ENCODE peak calls at places on chromosomes 7 and 10, in ten cellular contexts. M is NCI-H446; W is smooth muscle cell of the brain vasculature; U is lung; H is astrocyte of the cerebellum; A is B cell; V is activated naive CD8-positive, alpha-beta T cell treated with anti-CD3 and anti-CD28 coated beads, Interleukin-2, amount 10 ng/mL, durations not matched to agents 7 days and 5 days; R is stimulated activated CD4-positive, alpha-beta T cell treated with anti-CD3 and anti-CD28 coated beads, Interleukin-1b, Interleukin-23, amount 100 ng/mL, for 24 hours; N is neural progenitor cell; D is D721Med. Q is an unnamed sample.

GRCh38 chr7:105268511-105269392 is 120.0 kb downstream of the SRPK2 start:
- DNase-seq in U (no peak), W (peak), H (peak), D (no peak), R (no peak), N (no peak), A (peak), V (no peak), M (peak), Q (no peak)

GRCh38 chr10:44984671-44985101 is 6.1 kb upstream of the DEPP1 start:
- DNase-seq in V (no peak), M (no peak), W (no peak), U (no peak), R (no peak), A (no peak), N (no peak), H (no peak), D (no peak), Q (no peak)

GRCh38 chr10:77305650-77306632 is 331.7 kb downstream of the KCNMA1 start:
- DNase-seq in A (no peak), M (no peak), D (no peak), H (no peak), R (no peak), N (no peak), W (no peak), V (no peak), U (no peak), Q (no peak)

GRCh38 chr10:12055722-12056121 is 13.0 kb upstream of the DHTKD1 start:
- DNase-seq in A (no peak), M (no peak), H (no peak), W (no peak), N (no peak), R (no peak), U (no peak), V (no peak), D (no peak), Q (no peak)

GRCh38 chr7:75534727-75535307 is 42.7 kb downstream of the SPDYE5 start:
- DNase-seq in H (no peak), R (no peak), M (no peak), D (no peak), A (no peak), U (no peak), W (no peak), N (no peak), V (no peak), Q (no peak)

GRCh38 chr7:36651404-36651803 is 72.9 kb downstream of the AOAH start:
- DNase-seq in U (no peak), D (no peak), V (no peak), W (no peak), R (no peak), H (peak), A (no peak), M (no peak), N (no peak), Q (no peak)

GRCh38 chr7:77351539-77352004 is 64.6 kb downstream of the GSAP start:
- DNase-seq in V (peak), W (no peak), H (no peak), N (no peak), U (no peak), D (no peak), R (no peak), M (no peak), A (peak), Q (no peak)

GRCh38 chr7:95476904-95477594 is 8.7 kb upstream of the ASB4 start:
- DNase-seq in D (no peak), A (peak), U (peak), R (no peak), H (peak), N (peak), W (peak), M (peak), V (no peak), Q (peak)

GRCh38 chr7:130902755-130903357 is 168.8 kb upstream of the KLF14 start:
- DNase-seq in N (no peak), U (no peak), A (no peak), V (no peak), M (no peak), W (no peak), D (no peak), R (no peak), H (no peak), Q (no peak)

GRCh38 chr10:126956712-126957108 is 51.5 kb downstream of the DOCK1 start:
- DNase-seq in A (no peak), R (no peak), M (no peak), W (no peak), H (no peak), V (no peak), U (no peak), N (no peak), D (no peak), Q (no peak)

GRCh38 chr7:128932862-128933821 is 4.6 kb upstream of the IRF5 start:
- DNase-seq in A (peak), W (no peak), U (no peak), N (no peak), V (peak), D (no peak), H (no peak), M (no peak), R (peak), Q (no peak)

GRCh38 chr10:22372298-22372697 is 27.0 kb downstream of the SPAG6 start:
- DNase-seq in W (no peak), H (no peak), V (no peak), A (no peak), R (no peak), N (no peak), M (no peak), D (no peak), U (no peak), Q (no peak)

GRCh38 chr10:86391986-86392722 is 25.6 kb upstream of the GRID1 start:
- DNase-seq in V (no peak), R (no peak), D (no peak), M (no peak), A (no peak), U (no peak), N (no peak), H (no peak), W (no peak), Q (no peak)

GRCh38 chr7:114922652-114923402 is 933 bp downstream of the MDFIC start:
- DNase-seq in H (no peak), W (no peak), M (no peak), U (peak), D (no peak), N (peak), R (peak), V (peak), A (peak), Q (no peak)

GRCh38 chr7:22895491-22895890 is 72.8 kb upstream of the TOMM7 start:
- DNase-seq in U (no peak), R (no peak), H (no peak), M (no peak), A (no peak), N (no peak), D (no peak), V (no peak), W (no peak), Q (no peak)

GRCh38 chr7:158161194-158161593 is 426.4 kb downstream of the PTPRN2 start:
- DNase-seq in A (no peak), D (no peak), W (no peak), U (no peak), H (no peak), R (no peak), M (no peak), N (no peak), V (no peak), Q (no peak)

GRCh38 chr7:44321796-44322195 is 3.6 kb downstream of the CAMK2B start:
- DNase-seq in W (no peak), D (no peak), M (no peak), H (no peak), N (no peak), U (no peak), A (no peak), V (no peak), R (no peak), Q (no peak)

GRCh38 chr10:26858707-26859034 is 2.1 kb downstream of the ABI1 start:
- DNase-seq in U (no peak), M (no peak), D (no peak), R (no peak), V (no peak), W (no peak), A (no peak), H (no peak), N (no peak), Q (no peak)

GRCh38 chr7:40551685-40552576 is 417.1 kb downstream of the SUGCT start:
- DNase-seq in W (no peak), M (no peak), R (no peak), V (no peak), N (no peak), A (no peak), H (no peak), U (no peak), D (no peak), Q (no peak)

GRCh38 chr7:49852619-49853462 is 79.4 kb downstream of the VWC2 start:
- DNase-seq in M (peak), U (no peak), R (no peak), N (peak), A (no peak), V (no peak), D (peak), H (peak), W (no peak), Q (no peak)

GRCh38 chr7:99499356-99499712 is 747 bp downstream of the ZNF394 start:
- DNase-seq in M (no peak), D (no peak), N (no peak), U (no peak), W (no peak), A (peak), V (no peak), H (no peak), R (no peak), Q (no peak)

GRCh38 chr7:134691820-134692705 is 45.4 kb downstream of the BPGM start:
- DNase-seq in H (peak), A (no peak), D (no peak), V (no peak), W (no peak), R (no peak), M (no peak), U (no peak), N (no peak), Q (no peak)

GRCh38 chr7:30254248-30254647 is 30.1 kb upstream of the ZNRF2 start:
- DNase-seq in W (no peak), M (no peak), R (no peak), U (no peak), N (no peak), A (no peak), V (no peak), D (no peak), H (no peak), Q (no peak)

GRCh38 chr7:151889406-151890354 is 12.8 kb upstream of the PRKAG2 start:
- DNase-seq in V (no peak), U (no peak), A (no peak), D (no peak), N (no peak), R (no peak), M (no peak), H (no peak), W (no peak), Q (no peak)

GRCh38 chr7:135650831-135651573 is 11.3 kb upstream of the STMP1 start:
- DNase-seq in V (no peak), M (no peak), D (no peak), W (no peak), A (no peak), N (no peak), R (no peak), H (no peak), U (no peak), Q (no peak)

GRCh38 chr10:79404690-79405131 is 40.7 kb downstream of the ZCCHC24 start:
- DNase-seq in V (no peak), A (no peak), R (no peak), D (no peak), W (no peak), M (no peak), U (no peak), H (no peak), N (no peak), Q (no peak)

GRCh38 chr10:61939575-61940301 is 38.2 kb downstream of the ARID5B start:
- DNase-seq in D (no peak), U (no peak), R (no peak), V (no peak), H (peak), N (no peak), M (no peak), A (no peak), W (no peak), Q (peak)

GRCh38 chr10:85098835-85099521 is 770.6 kb downstream of the CCSER2 start:
- DNase-seq in M (no peak), W (no peak), R (no peak), U (no peak), H (no peak), N (no peak), D (no peak), A (no peak), V (no peak), Q (no peak)

GRCh38 chr10:24703700-24704099 is 20.0 kb downstream of the ARHGAP21 start:
- DNase-seq in D (no peak), M (no peak), N (no peak), W (no peak), A (no peak), H (peak), R (no peak), V (no peak), U (no peak), Q (peak)

GRCh38 chr7:157818701-157819516 is 482.1 kb downstream of the DNAJB6 start:
- DNase-seq in H (no peak), A (no peak), V (no peak), N (peak), U (no peak), M (no peak), W (no peak), R (no peak), D (no peak), Q (no peak)

GRCh38 chr10:484441-484924 is 205.0 kb downstream of the DIP2C start:
- DNase-seq in N (peak), M (no peak), U (peak), W (peak), H (peak), R (no peak), D (no peak), A (no peak), V (no peak), Q (no peak)

GRCh38 chr10:122476034-122476695 is 14.8 kb downstream of the HTRA1 start:
- DNase-seq in A (no peak), V (no peak), R (no peak), U (no peak), N (no peak), W (no peak), M (no peak), D (no peak), H (no peak), Q (no peak)

GRCh38 chr7:152894295-152895170 is 135.0 kb downstream of the ACTR3B start:
- DNase-seq in D (peak), W (no peak), M (no peak), V (peak), R (peak), U (no peak), H (no peak), A (peak), N (peak), Q (no peak)

GRCh38 chr7:143248781-143249354 is 14.4 kb upstream of the GSTK1 start:
- DNase-seq in U (no peak), M (no peak), A (no peak), N (no peak), V (no peak), R (no peak), W (no peak), H (no peak), D (no peak), Q (no peak)

Q was measured in brain pericyte.